ENCODE peak calls at places on chromosomes 4 and X, in four cellular contexts. X, L, J and U are unnamed samples.

GRCh38 chr4:34850426-34850825 is 1393.9 kb downstream of the ARAP2 start:
- DNase-seq in J (no peak), X (no peak), L (no peak), U (no peak)

GRCh38 chr4:147157860-147158701 is 212.4 kb upstream of the TTC29 start:
- DNase-seq in X (no peak), L (peak), J (peak), U (peak)

GRCh38 chrX:116384406-116384805 is 52.0 kb upstream of the SLC6A14 start:
- DNase-seq in X (no peak), J (no peak), L (peak), U (no peak)

GRCh38 chr4:71772592-71772991 is 11.3 kb downstream of the GC start:
- DNase-seq in X (peak), L (no peak), J (no peak), U (no peak)

GRCh38 chr4:184402239-184402638 is 72.1 kb downstream of the IRF2 start:
- DNase-seq in J (no peak), X (no peak), L (no peak), U (peak)

GRCh38 chrX:154444001-154444754 is at the start of gene FAM50A:
- DNase-seq in X (peak), L (peak), J (no peak), U (peak)

GRCh38 chr4:169253904-169254303 is 16.9 kb downstream of the SH3RF1 start:
- DNase-seq in X (no peak), L (peak), J (no peak), U (no peak)

GRCh38 chr4:142016031-142016430 is 379.6 kb downstream of the IL15 start:
- DNase-seq in J (no peak), L (no peak), X (no peak), U (no peak)

GRCh38 chrX:148574247-148574973 is 74.0 kb downstream of the AFF2 start:
- DNase-seq in X (no peak), L (no peak), J (no peak), U (no peak)

GRCh38 chrX:116317409-116317808 is 119.0 kb upstream of the SLC6A14 start:
- DNase-seq in J (no peak), L (no peak), X (no peak), U (no peak)

GRCh38 chr4:147865926-147866325 is 134.0 kb downstream of the ARHGAP10 start:
- DNase-seq in L (no peak), X (no peak), J (no peak), U (no peak)

GRCh38 chr4:52861879-52862604 is at the start of gene RASL11B:
- DNase-seq in X (peak), J (peak), L (peak), U (peak)

GRCh38 chr4:38788327-38788726 is 5.5 kb upstream of the TLR10 start:
- DNase-seq in X (no peak), J (no peak), L (peak), U (no peak)

DNA sequence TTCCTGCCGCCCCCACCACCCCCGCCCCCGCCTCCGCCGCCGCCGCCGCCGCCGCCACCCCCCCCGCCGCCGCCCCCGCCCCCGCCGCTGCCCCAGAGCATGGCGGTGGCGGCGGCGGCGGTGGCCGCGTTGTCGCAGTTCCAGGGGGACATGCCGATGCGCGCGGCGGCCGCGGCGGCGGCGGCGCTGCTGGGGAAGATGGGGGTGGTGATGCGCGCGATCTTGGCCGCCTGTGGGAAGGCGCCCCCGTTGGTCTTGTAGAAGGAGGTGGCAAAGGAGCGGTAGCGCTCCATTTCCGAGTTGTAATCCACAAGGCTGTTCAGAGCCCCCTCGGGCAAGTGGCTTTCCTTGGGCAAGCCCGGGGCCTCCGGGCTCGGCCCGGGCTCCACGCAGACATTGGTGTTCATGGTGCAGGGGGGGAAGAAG is 3.3 kb downstream of the CXXC4 start:
- DNase-seq in X (peak), L (peak), J (no peak), U (peak)
- TF ChIP-seq NR3C1 in X (no peak), L (no peak), J (no peak), U (no peak)

GRCh38 chr4:7167706-7168105 is 24.6 kb upstream of the SORCS2 start:
- DNase-seq in J (peak), X (no peak), L (peak), U (no peak)
- TF ChIP-seq MAX in J (no peak), X (no peak), L (no peak), U (no peak)

DNA sequence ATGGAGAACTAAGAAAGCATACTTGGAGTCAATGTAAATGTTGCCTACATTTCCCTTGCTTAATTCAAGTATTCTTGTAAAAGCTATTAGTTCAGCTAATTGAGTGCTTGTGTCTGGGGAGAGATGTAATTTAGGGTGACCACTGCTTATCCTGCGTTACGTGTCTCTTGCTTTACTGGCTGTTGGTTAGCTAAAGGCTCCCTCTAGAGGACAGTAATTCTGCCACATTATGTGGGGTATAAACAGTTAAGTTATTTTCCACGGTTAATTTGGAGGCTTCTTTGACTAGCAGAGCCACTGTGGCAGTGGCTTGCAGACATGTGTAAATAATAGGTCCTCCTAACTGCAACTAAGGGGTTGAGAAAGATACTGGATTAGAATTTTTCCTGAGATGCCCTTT is 25.3 kb upstream of the NAF1 start:
- DNase-seq in J (peak), X (peak), L (peak), U (no peak)
- TF ChIP-seq NR3C1 in J (no peak), X (no peak), L (no peak), U (no peak)

DNA sequence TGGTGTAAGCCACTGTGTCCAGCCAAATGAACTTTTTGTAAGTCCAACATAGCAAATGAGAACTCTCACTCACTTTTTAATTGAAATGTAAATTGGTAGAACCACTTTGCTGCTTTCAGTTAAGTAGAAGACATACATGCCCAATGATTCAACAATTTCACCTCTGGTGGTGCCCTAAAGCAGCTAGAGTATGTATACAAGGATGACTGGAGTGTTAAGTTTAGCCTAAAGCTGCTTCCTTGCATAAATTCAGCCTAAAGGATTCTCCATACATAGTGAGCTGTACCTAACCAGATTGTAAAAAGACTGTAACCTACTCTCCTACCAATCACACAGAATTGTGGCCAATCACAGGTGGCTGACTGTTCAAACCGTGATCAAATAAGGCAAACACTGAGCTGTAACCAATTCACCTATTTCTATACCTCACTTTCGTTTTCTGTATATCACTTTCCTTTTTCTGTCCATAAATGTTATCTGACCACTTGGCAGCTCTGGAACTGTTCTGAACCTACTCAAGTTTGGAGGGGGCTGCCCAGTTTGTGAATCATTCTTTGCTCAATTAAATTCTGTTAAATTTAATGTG is 39.9 kb downstream of the PDS5A start:
- DNase-seq in L (no peak), X (no peak), J (no peak), U (no peak)
- TF ChIP-seq MAX in L (no peak), X (no peak), J (no peak), U (no peak)

DNA sequence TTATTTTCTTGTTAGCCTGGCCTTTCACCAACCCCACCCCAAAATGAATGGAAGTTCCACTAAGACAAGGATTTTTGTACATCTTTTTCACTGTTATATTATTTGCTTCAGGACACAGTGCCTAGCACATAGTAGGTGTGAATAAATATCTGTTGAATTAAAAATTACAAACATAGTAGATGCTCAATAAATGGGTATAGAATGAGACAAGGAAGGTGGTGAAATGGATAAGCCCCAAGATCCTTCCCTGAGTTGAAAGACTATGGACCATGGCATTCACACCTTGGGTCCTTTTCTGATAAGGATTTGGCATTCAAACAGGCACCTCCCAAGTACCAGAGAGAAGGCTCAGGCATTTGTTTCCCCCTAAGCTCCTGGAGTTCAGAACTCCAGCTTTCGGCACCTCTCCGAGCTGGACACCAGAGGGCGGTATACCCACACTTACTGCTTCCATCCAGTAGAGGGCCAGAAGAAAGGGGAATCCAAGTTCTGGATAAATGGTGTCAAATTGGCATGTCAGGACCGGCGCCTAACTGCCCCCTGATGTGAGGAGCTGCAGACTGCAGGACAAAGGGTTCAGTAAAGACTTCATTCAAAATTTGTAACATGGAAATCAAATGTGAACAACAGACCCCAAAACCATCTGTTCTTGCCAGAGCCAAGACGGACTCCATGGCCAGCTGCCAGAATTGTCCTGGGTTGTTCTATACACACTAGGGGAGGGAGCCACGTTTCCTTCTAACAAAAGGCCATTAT is 193.0 kb downstream of the GPC3 start:
- DNase-seq in J (peak), L (peak), X (peak), U (peak)
- TF ChIP-seq NR3C1 in J (no peak), L (no peak), X (no peak), U (no peak)

GRCh38 chrX:69015564-69016218 is 149.6 kb downstream of the PJA1 start:
- DNase-seq in L (no peak), X (no peak), J (no peak), U (no peak)
- TF ChIP-seq MAX in L (no peak), X (no peak), J (no peak), U (no peak)